ENCODE peak calls at places on chromosomes 16 and 17, in nine cellular contexts. C is lung; O is stimulated activated CD8-positive, alpha-beta memory T cell treated with anti-CD3 and anti-CD28 coated beads, Interleukin-4, amount 100 ng/mL, for 4 hours; G is A172; R is ascending aorta; F is heart left ventricle; Z is left kidney; J is NCI-H1105; W is effector CD4-positive, alpha-beta T cell. T is an unnamed sample.

GRCh38 chr17:55883112-55883511 is 132.3 kb downstream of the PCTP start:
- DNase-seq in C (no peak), O (no peak), G (no peak), R (no peak), F (no peak), Z (peak; percentile 2), J (no peak), W (no peak), T (no peak)

GRCh38 chr17:14805348-14805747 is 459.8 kb downstream of the PMP22 start:
- DNase-seq in C (no peak), O (no peak), G (no peak), R (no peak), F (no peak), Z (peak; percentile 41), J (no peak), W (no peak), T (no peak)

GRCh38 chr16:84684592-84684965 is 15.2 kb upstream of the USP10 start:
- DNase-seq in C (no peak), O (no peak), G (no peak), R (no peak), F (no peak), Z (no peak), J (no peak), W (no peak), T (no peak)

GRCh38 chr17:75238684-75239191 is 22.7 kb downstream of the GGA3 start:
- DNase-seq in C (peak; percentile 46), O (no peak), G (peak; percentile 72), R (no peak), F (peak; percentile 49), Z (peak; percentile 79), J (peak; percentile 44), W (peak; percentile 50), T (no peak)

GRCh38 chr17:48903401-48903800 is 4.8 kb upstream of the UBE2Z start:
- DNase-seq in C (no peak), O (no peak), G (no peak), R (no peak), F (no peak), Z (no peak), J (no peak), W (no peak), T (no peak)

GRCh38 chr16:74874123-74874522 is 99.5 kb upstream of the FA2H start:
- DNase-seq in C (no peak), O (no peak), G (no peak), R (no peak), F (no peak), Z (no peak), J (no peak), W (no peak), T (no peak)

GRCh38 chr16:17591655-17592405 is 121.1 kb upstream of the XYLT1 start:
- DNase-seq in C (no peak), O (no peak), G (no peak), R (no peak), F (no peak), Z (peak; percentile 29), J (no peak), W (peak; percentile 9), T (no peak)

GRCh38 chr17:76816590-76817135 is 51.5 kb upstream of the MGAT5B start:
- DNase-seq in C (no peak), O (peak; percentile 28), G (peak; percentile 55), R (no peak), F (no peak), Z (peak; percentile 82), J (peak; percentile 29), W (peak; percentile 37), T (no peak)

GRCh38 chr17:75450270-75450669 is 6.2 kb upstream of the TMEM94 start:
- DNase-seq in C (no peak), O (no peak), G (no peak), R (no peak), F (no peak), Z (no peak), J (no peak), W (no peak), T (no peak)

GRCh38 chr16:65769055-65769465 is 597.4 kb upstream of the CDH5 start:
- DNase-seq in C (no peak), O (no peak), G (no peak), R (no peak), F (no peak), Z (no peak), J (no peak), W (no peak), T (no peak)

GRCh38 chr16:28167221-28167620 is 44.5 kb downstream of the XPO6 start:
- DNase-seq in C (no peak), O (no peak), G (no peak), R (no peak), F (no peak), Z (no peak), J (no peak), W (no peak), T (no peak)

T was measured in lower leg skin.